ENCODE peak calls at places on chromosomes 13 and 19, in eight cellular contexts. S is ACHN; A is chondrocyte; H is A549; G is body of pancreas; V is DMS 273 treated with DMSO at 0.1 percent for 48 hours; L is left cardiac atrium; D is stimulated activated CD4-positive, alpha-beta T cell treated with anti-CD3 and anti-CD28 coated beads, Interleukin-1b, Interleukin-23, amount 100 ng/mL, for 1 hour. C is an unnamed sample.
A peak's percentile ranks its signal among the peaks of the same experiment; 100 is the strongest.

GRCh38 chr19:10315335-10316214 is at the start of gene FDX2:
- DNase-seq in S (peak; percentile 72), A (no peak), H (peak; percentile 64), G (peak; percentile 92), V (peak; percentile 67), L (peak; percentile 90), D (peak; percentile 82), C (no peak)

GRCh38 chr19:2046046-2046907 is 4.8 kb downstream of the MKNK2 start:
- DNase-seq in S (no peak), A (peak; percentile 86), H (no peak), G (peak; percentile 43), V (no peak), L (no peak), D (no peak), C (no peak)

GRCh38 chr19:13430790-13431582 is 75.3 kb downstream of the CACNA1A start:
- DNase-seq in S (peak; percentile 51), A (no peak), H (peak; percentile 15), G (peak; percentile 17), V (no peak), L (peak; percentile 29), D (peak; percentile 2), C (no peak)

GRCh38 chr19:49664171-49665070 is 1.2 kb downstream of the IRF3 start:
- DNase-seq in S (peak; percentile 77), A (no peak), H (peak; percentile 96), G (peak; percentile 91), V (peak; percentile 63), L (peak; percentile 92), D (peak; percentile 77), C (peak; percentile 29)

GRCh38 chr13:31514932-31515331 is 224.4 kb upstream of the RXFP2 start:
- DNase-seq in S (no peak), A (no peak), H (no peak), G (no peak), V (no peak), L (no peak), D (no peak), C (no peak)

GRCh38 chr19:47228937-47229673 is 1.9 kb downstream of the BBC3 start:
- DNase-seq in S (no peak), A (no peak), H (no peak), G (no peak), V (no peak), L (no peak), D (no peak), C (peak; percentile 5)

GRCh38 chr13:27924529-27925141 is 4.8 kb downstream of the PDX1 start:
- DNase-seq in S (no peak), A (no peak), H (no peak), G (no peak), V (no peak), L (no peak), D (no peak), C (no peak)

GRCh38 chr13:99280166-99280565 is 22.0 kb upstream of the GPR18 start:
- DNase-seq in S (no peak), A (no peak), H (no peak), G (no peak), V (no peak), L (no peak), D (no peak), C (no peak)

GRCh38 chr19:8459520-8460260 is 14.9 kb downstream of the HNRNPM start:
- DNase-seq in S (peak; percentile 32), A (peak; percentile 12), H (peak; percentile 49), G (no peak), V (no peak), L (no peak), D (no peak), C (no peak)

GRCh38 chr19:42246869-42247630 is 4.6 kb upstream of the GSK3A start:
- DNase-seq in S (no peak), A (no peak), H (no peak), G (no peak), V (no peak), L (peak; percentile 35), D (no peak), C (no peak)

GRCh38 chr19:44603201-44603945 is 10.0 kb upstream of the IGSF23 start:
- DNase-seq in S (no peak), A (no peak), H (no peak), G (no peak), V (no peak), L (peak; percentile 36), D (no peak), C (no peak)